ENCODE peak calls at places on chromosomes 11 and 22, in seven cellular contexts. One of them, this sample, is unnamed.

GRCh38 chr11:70628881-70629844 is 230.8 kb downstream of the CTTN start:
- DNase-seq in type B pancreatic cell: no peak
- DNase-seq in H9: no peak
- DNase-seq in Calu3: peak
- DNase-seq in activated T-cell treated with anti-CD3 and anti-CD28 coated beads, Interleukin-2, amount 50 U/mL, for 48 hours: no peak
- DNase-seq in AG20443: no peak
- DNase-seq in brain microvascular endothelial cell: no peak
- DNase-seq in this sample: no peak

GRCh38 chr11:35146074-35146521 is 7.1 kb downstream of the CD44 start:
- DNase-seq in Calu3: peak
- DNase-seq in activated T-cell treated with anti-CD3 and anti-CD28 coated beads, Interleukin-2, amount 50 U/mL, for 48 hours: peak
- DNase-seq in brain microvascular endothelial cell: no peak
- DNase-seq in AG20443: no peak
- DNase-seq in H9: no peak
- DNase-seq in type B pancreatic cell: no peak
- DNase-seq in this sample: peak

GRCh38 chr11:17528906-17529813 is 15.1 kb downstream of the USH1C start:
- DNase-seq in type B pancreatic cell: no peak
- DNase-seq in brain microvascular endothelial cell: no peak
- DNase-seq in AG20443: no peak
- DNase-seq in H9: no peak
- DNase-seq in Calu3: no peak
- DNase-seq in activated T-cell treated with anti-CD3 and anti-CD28 coated beads, Interleukin-2, amount 50 U/mL, for 48 hours: no peak
- DNase-seq in this sample: no peak

GRCh38 chr11:130915556-130916237 is 582 bp downstream of the SNX19 start:
- DNase-seq in brain microvascular endothelial cell: no peak
- DNase-seq in Calu3: no peak
- DNase-seq in AG20443: no peak
- DNase-seq in type B pancreatic cell: no peak
- DNase-seq in activated T-cell treated with anti-CD3 and anti-CD28 coated beads, Interleukin-2, amount 50 U/mL, for 48 hours: no peak
- DNase-seq in H9: no peak
- DNase-seq in this sample: no peak

GRCh38 chr11:35013514-35014191 is 97.2 kb downstream of the PDHX start:
- DNase-seq in AG20443: peak
- DNase-seq in brain microvascular endothelial cell: no peak
- DNase-seq in H9: no peak
- DNase-seq in type B pancreatic cell: no peak
- DNase-seq in activated T-cell treated with anti-CD3 and anti-CD28 coated beads, Interleukin-2, amount 50 U/mL, for 48 hours: peak
- DNase-seq in Calu3: no peak
- DNase-seq in this sample: no peak

GRCh38 chr11:14980854-14981253 is 8.7 kb upstream of the CALCA start:
- DNase-seq in H9: no peak
- DNase-seq in activated T-cell treated with anti-CD3 and anti-CD28 coated beads, Interleukin-2, amount 50 U/mL, for 48 hours: no peak
- DNase-seq in brain microvascular endothelial cell: peak
- DNase-seq in AG20443: peak
- DNase-seq in Calu3: no peak
- DNase-seq in type B pancreatic cell: no peak
- DNase-seq in this sample: peak

GRCh38 chr22:29032584-29032983 is 29.0 kb downstream of the C22orf31 start:
- DNase-seq in activated T-cell treated with anti-CD3 and anti-CD28 coated beads, Interleukin-2, amount 50 U/mL, for 48 hours: no peak
- DNase-seq in brain microvascular endothelial cell: no peak
- DNase-seq in H9: no peak
- DNase-seq in type B pancreatic cell: no peak
- DNase-seq in Calu3: peak
- DNase-seq in AG20443: no peak
- DNase-seq in this sample: peak

GRCh38 chr22:45977003-45977395 is at the start of gene WNT7B:
- DNase-seq in activated T-cell treated with anti-CD3 and anti-CD28 coated beads, Interleukin-2, amount 50 U/mL, for 48 hours: no peak
- DNase-seq in brain microvascular endothelial cell: no peak
- DNase-seq in Calu3: peak
- DNase-seq in H9: no peak
- DNase-seq in type B pancreatic cell: no peak
- DNase-seq in AG20443: no peak
- DNase-seq in this sample: peak

GRCh38 chr11:26948881-26949280 is 45.0 kb upstream of the FIBIN start:
- DNase-seq in type B pancreatic cell: no peak
- DNase-seq in activated T-cell treated with anti-CD3 and anti-CD28 coated beads, Interleukin-2, amount 50 U/mL, for 48 hours: no peak
- DNase-seq in Calu3: no peak
- DNase-seq in H9: no peak
- DNase-seq in AG20443: no peak
- DNase-seq in brain microvascular endothelial cell: peak
- DNase-seq in this sample: no peak

GRCh38 chr22:23179381-23180294 is 671 bp upstream of the BCR start:
- DNase-seq in Calu3: peak
- DNase-seq in AG20443: no peak
- DNase-seq in H9: no peak
- DNase-seq in brain microvascular endothelial cell: no peak
- DNase-seq in type B pancreatic cell: no peak
- DNase-seq in activated T-cell treated with anti-CD3 and anti-CD28 coated beads, Interleukin-2, amount 50 U/mL, for 48 hours: peak
- DNase-seq in this sample: peak

GRCh38 chr11:12031856-12032526 is 23.6 kb upstream of the DKK3 start:
- DNase-seq in brain microvascular endothelial cell: no peak
- DNase-seq in H9: no peak
- DNase-seq in Calu3: no peak
- DNase-seq in AG20443: no peak
- DNase-seq in activated T-cell treated with anti-CD3 and anti-CD28 coated beads, Interleukin-2, amount 50 U/mL, for 48 hours: no peak
- DNase-seq in type B pancreatic cell: no peak
- DNase-seq in this sample: no peak

GRCh38 chr22:17199131-17199731 is 20.0 kb downstream of the ADA2 start:
- DNase-seq in activated T-cell treated with anti-CD3 and anti-CD28 coated beads, Interleukin-2, amount 50 U/mL, for 48 hours: no peak
- DNase-seq in brain microvascular endothelial cell: no peak
- DNase-seq in Calu3: no peak
- DNase-seq in AG20443: peak
- DNase-seq in type B pancreatic cell: no peak
- DNase-seq in H9: peak
- DNase-seq in this sample: no peak

GRCh38 chr11:1998290-1998689 is 648 bp upstream of the H19 start:
- DNase-seq in type B pancreatic cell: no peak
- DNase-seq in activated T-cell treated with anti-CD3 and anti-CD28 coated beads, Interleukin-2, amount 50 U/mL, for 48 hours: no peak
- DNase-seq in Calu3: no peak
- DNase-seq in AG20443: no peak
- DNase-seq in H9: no peak
- DNase-seq in brain microvascular endothelial cell: no peak
- DNase-seq in this sample: no peak

GRCh38 chr22:31872209-31872608 is 72.1 kb upstream of the YWHAH start:
- DNase-seq in H9: peak
- DNase-seq in type B pancreatic cell: no peak
- DNase-seq in activated T-cell treated with anti-CD3 and anti-CD28 coated beads, Interleukin-2, amount 50 U/mL, for 48 hours: no peak
- DNase-seq in AG20443: no peak
- DNase-seq in Calu3: peak
- DNase-seq in brain microvascular endothelial cell: no peak
- DNase-seq in this sample: peak

GRCh38 chr11:125351045-125351867 is 144.8 kb downstream of the FEZ1 start:
- DNase-seq in brain microvascular endothelial cell: no peak
- DNase-seq in activated T-cell treated with anti-CD3 and anti-CD28 coated beads, Interleukin-2, amount 50 U/mL, for 48 hours: no peak
- DNase-seq in type B pancreatic cell: no peak
- DNase-seq in AG20443: no peak
- DNase-seq in H9: peak
- DNase-seq in Calu3: no peak
- DNase-seq in this sample: no peak

GRCh38 chr22:50705219-50705691 is 32.6 kb downstream of the SHANK3 start:
- DNase-seq in type B pancreatic cell: peak
- DNase-seq in AG20443: no peak
- DNase-seq in brain microvascular endothelial cell: peak
- DNase-seq in H9: peak
- DNase-seq in activated T-cell treated with anti-CD3 and anti-CD28 coated beads, Interleukin-2, amount 50 U/mL, for 48 hours: no peak
- DNase-seq in Calu3: no peak
- DNase-seq in this sample: no peak

GRCh38 chr11:111183706-111184105 is 61.8 kb upstream of the POU2AF2 start:
- DNase-seq in type B pancreatic cell: no peak
- DNase-seq in brain microvascular endothelial cell: no peak
- DNase-seq in Calu3: no peak
- DNase-seq in H9: no peak
- DNase-seq in AG20443: peak
- DNase-seq in activated T-cell treated with anti-CD3 and anti-CD28 coated beads, Interleukin-2, amount 50 U/mL, for 48 hours: no peak
- DNase-seq in this sample: peak

GRCh38 chr11:26319906-26320305 is 12.0 kb upstream of the ANO3 start:
- DNase-seq in Calu3: no peak
- DNase-seq in H9: peak
- DNase-seq in activated T-cell treated with anti-CD3 and anti-CD28 coated beads, Interleukin-2, amount 50 U/mL, for 48 hours: no peak
- DNase-seq in brain microvascular endothelial cell: peak
- DNase-seq in AG20443: peak
- DNase-seq in type B pancreatic cell: no peak
- DNase-seq in this sample: peak

GRCh38 chr22:44151661-44152060 is 29.1 kb upstream of the PARVG start:
- DNase-seq in AG20443: peak
- DNase-seq in H9: no peak
- DNase-seq in type B pancreatic cell: no peak
- DNase-seq in activated T-cell treated with anti-CD3 and anti-CD28 coated beads, Interleukin-2, amount 50 U/mL, for 48 hours: no peak
- DNase-seq in Calu3: no peak
- DNase-seq in brain microvascular endothelial cell: peak
- DNase-seq in this sample: peak

GRCh38 chr11:2261436-2262230 is 8.8 kb downstream of the ASCL2 start:
- DNase-seq in activated T-cell treated with anti-CD3 and anti-CD28 coated beads, Interleukin-2, amount 50 U/mL, for 48 hours: no peak
- DNase-seq in Calu3: no peak
- DNase-seq in H9: no peak
- DNase-seq in type B pancreatic cell: no peak
- DNase-seq in AG20443: peak
- DNase-seq in brain microvascular endothelial cell: no peak
- DNase-seq in this sample: no peak

GRCh38 chr11:8813658-8814057 is 97.3 kb upstream of the AKIP1 start:
- DNase-seq in H9: peak
- DNase-seq in brain microvascular endothelial cell: peak
- DNase-seq in activated T-cell treated with anti-CD3 and anti-CD28 coated beads, Interleukin-2, amount 50 U/mL, for 48 hours: peak
- DNase-seq in AG20443: peak
- DNase-seq in Calu3: peak
- DNase-seq in type B pancreatic cell: peak
- DNase-seq in this sample: peak

GRCh38 chr11:4960877-4961276 is 5.4 kb upstream of the OR51A2 start:
- DNase-seq in AG20443: no peak
- DNase-seq in H9: no peak
- DNase-seq in brain microvascular endothelial cell: no peak
- DNase-seq in Calu3: no peak
- DNase-seq in activated T-cell treated with anti-CD3 and anti-CD28 coated beads, Interleukin-2, amount 50 U/mL, for 48 hours: no peak
- DNase-seq in type B pancreatic cell: no peak
- DNase-seq in this sample: peak

GRCh38 chr11:104918113-104918824 is 20.0 kb upstream of the CASP12 start:
- DNase-seq in AG20443: peak
- DNase-seq in activated T-cell treated with anti-CD3 and anti-CD28 coated beads, Interleukin-2, amount 50 U/mL, for 48 hours: no peak
- DNase-seq in brain microvascular endothelial cell: peak
- DNase-seq in H9: no peak
- DNase-seq in type B pancreatic cell: no peak
- DNase-seq in Calu3: no peak
- DNase-seq in this sample: peak

GRCh38 chr11:119065369-119065768 is 2.2 kb upstream of the VPS11 start:
- DNase-seq in type B pancreatic cell: no peak
- DNase-seq in Calu3: no peak
- DNase-seq in AG20443: peak
- DNase-seq in brain microvascular endothelial cell: peak
- DNase-seq in activated T-cell treated with anti-CD3 and anti-CD28 coated beads, Interleukin-2, amount 50 U/mL, for 48 hours: peak
- DNase-seq in H9: peak
- DNase-seq in this sample: peak

GRCh38 chr11:117606211-117606610 is 190.8 kb downstream of the DSCAML1 start:
- DNase-seq in type B pancreatic cell: no peak
- DNase-seq in AG20443: no peak
- DNase-seq in Calu3: no peak
- DNase-seq in H9: no peak
- DNase-seq in activated T-cell treated with anti-CD3 and anti-CD28 coated beads, Interleukin-2, amount 50 U/mL, for 48 hours: no peak
- DNase-seq in brain microvascular endothelial cell: no peak
- DNase-seq in this sample: no peak

GRCh38 chr11:83241291-83241946 is 44.7 kb downstream of the CCDC90B start:
- DNase-seq in AG20443: peak
- DNase-seq in H9: peak
- DNase-seq in activated T-cell treated with anti-CD3 and anti-CD28 coated beads, Interleukin-2, amount 50 U/mL, for 48 hours: no peak
- DNase-seq in Calu3: peak
- DNase-seq in type B pancreatic cell: no peak
- DNase-seq in brain microvascular endothelial cell: peak
- DNase-seq in this sample: peak

GRCh38 chr11:134036484-134037092 is 32.3 kb upstream of the JAM3 start:
- DNase-seq in brain microvascular endothelial cell: no peak
- DNase-seq in AG20443: no peak
- DNase-seq in activated T-cell treated with anti-CD3 and anti-CD28 coated beads, Interleukin-2, amount 50 U/mL, for 48 hours: peak
- DNase-seq in type B pancreatic cell: no peak
- DNase-seq in H9: peak
- DNase-seq in Calu3: no peak
- DNase-seq in this sample: no peak

GRCh38 chr11:34075178-34075820 is 23.8 kb downstream of the CAPRIN1 start:
- DNase-seq in Calu3: peak
- DNase-seq in H9: no peak
- DNase-seq in brain microvascular endothelial cell: peak
- DNase-seq in activated T-cell treated with anti-CD3 and anti-CD28 coated beads, Interleukin-2, amount 50 U/mL, for 48 hours: no peak
- DNase-seq in type B pancreatic cell: no peak
- DNase-seq in AG20443: peak
- DNase-seq in this sample: peak

GRCh38 chr11:2374456-2375201 is 2.5 kb upstream of the CD81 start:
- DNase-seq in Calu3: no peak
- DNase-seq in type B pancreatic cell: no peak
- DNase-seq in brain microvascular endothelial cell: no peak
- DNase-seq in AG20443: no peak
- DNase-seq in H9: no peak
- DNase-seq in activated T-cell treated with anti-CD3 and anti-CD28 coated beads, Interleukin-2, amount 50 U/mL, for 48 hours: no peak
- DNase-seq in this sample: no peak

GRCh38 chr11:12285811-12286222 is 91.6 kb upstream of the PARVA start:
- DNase-seq in H9: no peak
- DNase-seq in activated T-cell treated with anti-CD3 and anti-CD28 coated beads, Interleukin-2, amount 50 U/mL, for 48 hours: no peak
- DNase-seq in Calu3: no peak
- DNase-seq in AG20443: no peak
- DNase-seq in type B pancreatic cell: peak
- DNase-seq in brain microvascular endothelial cell: peak
- DNase-seq in this sample: no peak

GRCh38 chr22:27930246-27931060 is 11.4 kb upstream of the PITPNB start:
- DNase-seq in AG20443: peak
- DNase-seq in activated T-cell treated with anti-CD3 and anti-CD28 coated beads, Interleukin-2, amount 50 U/mL, for 48 hours: no peak
- DNase-seq in brain microvascular endothelial cell: no peak
- DNase-seq in Calu3: no peak
- DNase-seq in H9: no peak
- DNase-seq in type B pancreatic cell: no peak
- DNase-seq in this sample: peak

GRCh38 chr22:35319244-35319985 is 19.7 kb downstream of the TOM1 start:
- DNase-seq in AG20443: no peak
- DNase-seq in H9: no peak
- DNase-seq in brain microvascular endothelial cell: no peak
- DNase-seq in type B pancreatic cell: no peak
- DNase-seq in activated T-cell treated with anti-CD3 and anti-CD28 coated beads, Interleukin-2, amount 50 U/mL, for 48 hours: no peak
- DNase-seq in Calu3: no peak
- DNase-seq in this sample: no peak

GRCh38 chr22:27911329-27911728 is 7.7 kb downstream of the PITPNB start:
- DNase-seq in type B pancreatic cell: no peak
- DNase-seq in H9: no peak
- DNase-seq in Calu3: no peak
- DNase-seq in brain microvascular endothelial cell: no peak
- DNase-seq in activated T-cell treated with anti-CD3 and anti-CD28 coated beads, Interleukin-2, amount 50 U/mL, for 48 hours: no peak
- DNase-seq in AG20443: no peak
- DNase-seq in this sample: no peak

GRCh38 chr11:67271548-67272284 is 5.4 kb downstream of the GRK2 start:
- DNase-seq in activated T-cell treated with anti-CD3 and anti-CD28 coated beads, Interleukin-2, amount 50 U/mL, for 48 hours: peak
- DNase-seq in H9: no peak
- DNase-seq in type B pancreatic cell: no peak
- DNase-seq in Calu3: no peak
- DNase-seq in AG20443: no peak
- DNase-seq in brain microvascular endothelial cell: no peak
- DNase-seq in this sample: no peak

GRCh38 chr11:93659841-93660240 is 1.6 kb upstream of the CEP295 start:
- DNase-seq in type B pancreatic cell: no peak
- DNase-seq in brain microvascular endothelial cell: no peak
- DNase-seq in AG20443: no peak
- DNase-seq in activated T-cell treated with anti-CD3 and anti-CD28 coated beads, Interleukin-2, amount 50 U/mL, for 48 hours: no peak
- DNase-seq in H9: no peak
- DNase-seq in Calu3: no peak
- DNase-seq in this sample: no peak